ENCODE peak calls at places on chromosome 20, in ten cellular contexts. D, M, X, A, V, T, I, N, F and Q are unnamed samples.
A peak's percentile ranks its signal among the peaks of the same experiment; 100 is the strongest.

GRCh38 chr20:61442075-61442670 is 190.1 kb downstream of the CDH4 start:
- DNase-seq in V (no peak), D (no peak), A (no peak), X (no peak), F (no peak), T (no peak), N (no peak), M (no peak), I (no peak), Q (no peak)

GRCh38 chr20:16381444-16381843 is 191.8 kb downstream of the KIF16B start:
- DNase-seq in T (no peak), D (no peak), I (no peak), A (no peak), N (no peak), M (no peak), X (no peak), F (no peak), V (no peak), Q (no peak)

GRCh38 chr20:11972478-11972877 is 54.8 kb downstream of the BTBD3 start:
- DNase-seq in F (no peak), T (no peak), I (no peak), V (peak; percentile 10), D (no peak), A (no peak), N (no peak), M (no peak), X (peak; percentile 75), Q (no peak)

GRCh38 chr20:47063808-47064207 is 169.2 kb downstream of the EYA2 start:
- DNase-seq in M (no peak), A (no peak), N (no peak), V (no peak), F (no peak), X (no peak), T (no peak), I (no peak), D (no peak), Q (no peak)

GRCh38 chr20:46376196-46376785 is 30.1 kb downstream of the ELMO2 start:
- DNase-seq in V (peak; percentile 19), T (no peak), N (no peak), M (no peak), D (no peak), A (no peak), X (no peak), F (no peak), I (no peak), Q (no peak)

GRCh38 chr20:53364617-53365016 is 229.0 kb downstream of the ZNF217 start:
- DNase-seq in D (no peak), T (no peak), X (peak; percentile 46), N (no peak), A (no peak), V (no peak), F (no peak), M (no peak), I (no peak), Q (no peak)

GRCh38 chr20:20743511-20744169 is 31.2 kb upstream of the RALGAPA2 start:
- DNase-seq in D (no peak), N (peak; percentile 38), T (no peak), V (peak; percentile 37), X (peak; percentile 68), A (no peak), I (peak; percentile 74), F (peak; percentile 33), M (peak; percentile 27), Q (no peak)

GRCh38 chr20:35048739-35049138 is 43.9 kb downstream of the TRPC4AP start:
- DNase-seq in X (peak; percentile 99), I (no peak), T (no peak), M (peak; percentile 43), A (no peak), D (no peak), V (peak; percentile 68), N (no peak), F (no peak), Q (no peak)

GRCh38 chr20:62362991-62363919 is 3.9 kb downstream of the LAMA5 start:
- DNase-seq in F (peak; percentile 78), T (no peak), I (peak; percentile 19), M (no peak), V (no peak), A (no peak), N (no peak), D (no peak), X (no peak), Q (no peak)